ENCODE peak calls at places on chromosome 12, in eight cellular contexts. One of them, this sample, is unnamed.

GRCh38 chr12:131076791-131077747 is 123.4 kb downstream of the ADGRD1 start:
- DNase-seq in activated T-helper 2 cell treated with anti-CD3 and anti-CD28 coated beads, Interferon-gamma antibody, Interleukin-2, Interleukin-4, amounts not matched to agents 10 μg/mL and 5 μg/mL and 100 μg/mL, durations not matched to agents 14 hours and 24 hours and 36 hours: no peak
- DNase-seq in effector CD4-positive, alpha-beta T cell: no peak
- DNase-seq in GM12865: no peak
- DNase-seq in left cardiac atrium: no peak
- DNase-seq in NCI-H1417: no peak
- DNase-seq in stimulated activated CD8-positive, alpha-beta memory T cell treated with anti-CD3 and anti-CD28 coated beads, Interleukin-2, amount 100 ng/mL, for 48 hours: no peak
- DNase-seq in HFF-Myc: no peak
- DNase-seq in this sample: no peak

GRCh38 chr12:97142737-97143450 is 235.8 kb downstream of the NEDD1 start:
- DNase-seq in HFF-Myc: no peak
- DNase-seq in activated T-helper 2 cell treated with anti-CD3 and anti-CD28 coated beads, Interferon-gamma antibody, Interleukin-2, Interleukin-4, amounts not matched to agents 10 μg/mL and 5 μg/mL and 100 μg/mL, durations not matched to agents 14 hours and 24 hours and 36 hours: no peak
- DNase-seq in effector CD4-positive, alpha-beta T cell: no peak
- DNase-seq in left cardiac atrium: peak
- DNase-seq in stimulated activated CD8-positive, alpha-beta memory T cell treated with anti-CD3 and anti-CD28 coated beads, Interleukin-2, amount 100 ng/mL, for 48 hours: no peak
- DNase-seq in NCI-H1417: peak
- DNase-seq in GM12865: no peak
- DNase-seq in this sample: no peak

GRCh38 chr12:117158911-117159310 is 31.4 kb downstream of the FBXO21 start:
- DNase-seq in GM12865: no peak
- DNase-seq in stimulated activated CD8-positive, alpha-beta memory T cell treated with anti-CD3 and anti-CD28 coated beads, Interleukin-2, amount 100 ng/mL, for 48 hours: no peak
- DNase-seq in left cardiac atrium: no peak
- DNase-seq in NCI-H1417: no peak
- DNase-seq in HFF-Myc: no peak
- DNase-seq in activated T-helper 2 cell treated with anti-CD3 and anti-CD28 coated beads, Interferon-gamma antibody, Interleukin-2, Interleukin-4, amounts not matched to agents 10 μg/mL and 5 μg/mL and 100 μg/mL, durations not matched to agents 14 hours and 24 hours and 36 hours: no peak
- DNase-seq in effector CD4-positive, alpha-beta T cell: no peak
- DNase-seq in this sample: no peak

GRCh38 chr12:47949441-47950341 is 13.7 kb upstream of the TMEM106C start:
- DNase-seq in GM12865: peak
- DNase-seq in stimulated activated CD8-positive, alpha-beta memory T cell treated with anti-CD3 and anti-CD28 coated beads, Interleukin-2, amount 100 ng/mL, for 48 hours: peak
- DNase-seq in NCI-H1417: peak
- DNase-seq in left cardiac atrium: peak
- DNase-seq in activated T-helper 2 cell treated with anti-CD3 and anti-CD28 coated beads, Interferon-gamma antibody, Interleukin-2, Interleukin-4, amounts not matched to agents 10 μg/mL and 5 μg/mL and 100 μg/mL, durations not matched to agents 14 hours and 24 hours and 36 hours: peak
- DNase-seq in effector CD4-positive, alpha-beta T cell: peak
- DNase-seq in HFF-Myc: peak
- DNase-seq in this sample: peak

GRCh38 chr12:67484788-67485480 is 163.6 kb upstream of the DYRK2 start:
- DNase-seq in GM12865: peak
- DNase-seq in left cardiac atrium: no peak
- DNase-seq in activated T-helper 2 cell treated with anti-CD3 and anti-CD28 coated beads, Interferon-gamma antibody, Interleukin-2, Interleukin-4, amounts not matched to agents 10 μg/mL and 5 μg/mL and 100 μg/mL, durations not matched to agents 14 hours and 24 hours and 36 hours: no peak
- DNase-seq in HFF-Myc: no peak
- DNase-seq in NCI-H1417: peak
- DNase-seq in effector CD4-positive, alpha-beta T cell: no peak
- DNase-seq in stimulated activated CD8-positive, alpha-beta memory T cell treated with anti-CD3 and anti-CD28 coated beads, Interleukin-2, amount 100 ng/mL, for 48 hours: no peak
- DNase-seq in this sample: no peak

GRCh38 chr12:113418213-113418879 is 3.8 kb upstream of the SDSL start:
- DNase-seq in GM12865: no peak
- DNase-seq in HFF-Myc: no peak
- DNase-seq in NCI-H1417: no peak
- DNase-seq in left cardiac atrium: peak
- DNase-seq in effector CD4-positive, alpha-beta T cell: no peak
- DNase-seq in stimulated activated CD8-positive, alpha-beta memory T cell treated with anti-CD3 and anti-CD28 coated beads, Interleukin-2, amount 100 ng/mL, for 48 hours: no peak
- DNase-seq in activated T-helper 2 cell treated with anti-CD3 and anti-CD28 coated beads, Interferon-gamma antibody, Interleukin-2, Interleukin-4, amounts not matched to agents 10 μg/mL and 5 μg/mL and 100 μg/mL, durations not matched to agents 14 hours and 24 hours and 36 hours: no peak
- DNase-seq in this sample: peak

GRCh38 chr12:53695148-53696138 is 19.6 kb upstream of the ATP5MC2 start:
- DNase-seq in NCI-H1417: peak
- DNase-seq in activated T-helper 2 cell treated with anti-CD3 and anti-CD28 coated beads, Interferon-gamma antibody, Interleukin-2, Interleukin-4, amounts not matched to agents 10 μg/mL and 5 μg/mL and 100 μg/mL, durations not matched to agents 14 hours and 24 hours and 36 hours: no peak
- DNase-seq in effector CD4-positive, alpha-beta T cell: peak
- DNase-seq in HFF-Myc: no peak
- DNase-seq in stimulated activated CD8-positive, alpha-beta memory T cell treated with anti-CD3 and anti-CD28 coated beads, Interleukin-2, amount 100 ng/mL, for 48 hours: peak
- DNase-seq in left cardiac atrium: peak
- DNase-seq in GM12865: no peak
- DNase-seq in this sample: peak

GRCh38 chr12:20154060-20154459 is 214.3 kb upstream of the PDE3A start:
- DNase-seq in effector CD4-positive, alpha-beta T cell: no peak
- DNase-seq in stimulated activated CD8-positive, alpha-beta memory T cell treated with anti-CD3 and anti-CD28 coated beads, Interleukin-2, amount 100 ng/mL, for 48 hours: no peak
- DNase-seq in left cardiac atrium: no peak
- DNase-seq in HFF-Myc: no peak
- DNase-seq in activated T-helper 2 cell treated with anti-CD3 and anti-CD28 coated beads, Interferon-gamma antibody, Interleukin-2, Interleukin-4, amounts not matched to agents 10 μg/mL and 5 μg/mL and 100 μg/mL, durations not matched to agents 14 hours and 24 hours and 36 hours: no peak
- DNase-seq in NCI-H1417: no peak
- DNase-seq in GM12865: peak
- DNase-seq in this sample: peak

GRCh38 chr12:102371177-102371576 is 109.2 kb downstream of the IGF1 start:
- DNase-seq in HFF-Myc: no peak
- DNase-seq in stimulated activated CD8-positive, alpha-beta memory T cell treated with anti-CD3 and anti-CD28 coated beads, Interleukin-2, amount 100 ng/mL, for 48 hours: no peak
- DNase-seq in activated T-helper 2 cell treated with anti-CD3 and anti-CD28 coated beads, Interferon-gamma antibody, Interleukin-2, Interleukin-4, amounts not matched to agents 10 μg/mL and 5 μg/mL and 100 μg/mL, durations not matched to agents 14 hours and 24 hours and 36 hours: no peak
- DNase-seq in NCI-H1417: no peak
- DNase-seq in left cardiac atrium: no peak
- DNase-seq in GM12865: no peak
- DNase-seq in effector CD4-positive, alpha-beta T cell: no peak
- DNase-seq in this sample: no peak

GRCh38 chr12:50188280-50188781 is 21.2 kb upstream of the CERS5 start:
- DNase-seq in HFF-Myc: no peak
- DNase-seq in left cardiac atrium: no peak
- DNase-seq in activated T-helper 2 cell treated with anti-CD3 and anti-CD28 coated beads, Interferon-gamma antibody, Interleukin-2, Interleukin-4, amounts not matched to agents 10 μg/mL and 5 μg/mL and 100 μg/mL, durations not matched to agents 14 hours and 24 hours and 36 hours: no peak
- DNase-seq in GM12865: no peak
- DNase-seq in stimulated activated CD8-positive, alpha-beta memory T cell treated with anti-CD3 and anti-CD28 coated beads, Interleukin-2, amount 100 ng/mL, for 48 hours: no peak
- DNase-seq in NCI-H1417: no peak
- DNase-seq in effector CD4-positive, alpha-beta T cell: no peak
- DNase-seq in this sample: no peak

GRCh38 chr12:110590059-110590458 is 6.9 kb upstream of the PPTC7 start:
- DNase-seq in activated T-helper 2 cell treated with anti-CD3 and anti-CD28 coated beads, Interferon-gamma antibody, Interleukin-2, Interleukin-4, amounts not matched to agents 10 μg/mL and 5 μg/mL and 100 μg/mL, durations not matched to agents 14 hours and 24 hours and 36 hours: no peak
- DNase-seq in stimulated activated CD8-positive, alpha-beta memory T cell treated with anti-CD3 and anti-CD28 coated beads, Interleukin-2, amount 100 ng/mL, for 48 hours: no peak
- DNase-seq in left cardiac atrium: no peak
- DNase-seq in HFF-Myc: no peak
- DNase-seq in GM12865: no peak
- DNase-seq in NCI-H1417: no peak
- DNase-seq in effector CD4-positive, alpha-beta T cell: no peak
- DNase-seq in this sample: no peak

GRCh38 chr12:132323171-132324010 is 6.0 kb downstream of the GALNT9 start:
- DNase-seq in HFF-Myc: no peak
- DNase-seq in NCI-H1417: no peak
- DNase-seq in GM12865: no peak
- DNase-seq in stimulated activated CD8-positive, alpha-beta memory T cell treated with anti-CD3 and anti-CD28 coated beads, Interleukin-2, amount 100 ng/mL, for 48 hours: no peak
- DNase-seq in activated T-helper 2 cell treated with anti-CD3 and anti-CD28 coated beads, Interferon-gamma antibody, Interleukin-2, Interleukin-4, amounts not matched to agents 10 μg/mL and 5 μg/mL and 100 μg/mL, durations not matched to agents 14 hours and 24 hours and 36 hours: no peak
- DNase-seq in left cardiac atrium: no peak
- DNase-seq in effector CD4-positive, alpha-beta T cell: no peak
- DNase-seq in this sample: no peak

GRCh38 chr12:1630081-1630826 is 1.2 kb downstream of the WNT5B start:
- DNase-seq in effector CD4-positive, alpha-beta T cell: peak
- DNase-seq in left cardiac atrium: peak
- DNase-seq in HFF-Myc: no peak
- DNase-seq in GM12865: no peak
- DNase-seq in NCI-H1417: peak
- DNase-seq in activated T-helper 2 cell treated with anti-CD3 and anti-CD28 coated beads, Interferon-gamma antibody, Interleukin-2, Interleukin-4, amounts not matched to agents 10 μg/mL and 5 μg/mL and 100 μg/mL, durations not matched to agents 14 hours and 24 hours and 36 hours: no peak
- DNase-seq in stimulated activated CD8-positive, alpha-beta memory T cell treated with anti-CD3 and anti-CD28 coated beads, Interleukin-2, amount 100 ng/mL, for 48 hours: no peak
- DNase-seq in this sample: peak

GRCh38 chr12:108602961-108603704 is 5.2 kb upstream of the TMEM119 start:
- DNase-seq in HFF-Myc: no peak
- DNase-seq in GM12865: no peak
- DNase-seq in activated T-helper 2 cell treated with anti-CD3 and anti-CD28 coated beads, Interferon-gamma antibody, Interleukin-2, Interleukin-4, amounts not matched to agents 10 μg/mL and 5 μg/mL and 100 μg/mL, durations not matched to agents 14 hours and 24 hours and 36 hours: no peak
- DNase-seq in left cardiac atrium: no peak
- DNase-seq in effector CD4-positive, alpha-beta T cell: no peak
- DNase-seq in stimulated activated CD8-positive, alpha-beta memory T cell treated with anti-CD3 and anti-CD28 coated beads, Interleukin-2, amount 100 ng/mL, for 48 hours: no peak
- DNase-seq in NCI-H1417: no peak
- DNase-seq in this sample: no peak

GRCh38 chr12:79300199-79300568 is 390.6 kb downstream of the PAWR start:
- DNase-seq in left cardiac atrium: no peak
- DNase-seq in activated T-helper 2 cell treated with anti-CD3 and anti-CD28 coated beads, Interferon-gamma antibody, Interleukin-2, Interleukin-4, amounts not matched to agents 10 μg/mL and 5 μg/mL and 100 μg/mL, durations not matched to agents 14 hours and 24 hours and 36 hours: no peak
- DNase-seq in stimulated activated CD8-positive, alpha-beta memory T cell treated with anti-CD3 and anti-CD28 coated beads, Interleukin-2, amount 100 ng/mL, for 48 hours: no peak
- DNase-seq in NCI-H1417: peak
- DNase-seq in effector CD4-positive, alpha-beta T cell: no peak
- DNase-seq in HFF-Myc: no peak
- DNase-seq in GM12865: no peak
- DNase-seq in this sample: peak

GRCh38 chr12:54475542-54475941 is 2.1 kb upstream of the GTSF1 start:
- DNase-seq in activated T-helper 2 cell treated with anti-CD3 and anti-CD28 coated beads, Interferon-gamma antibody, Interleukin-2, Interleukin-4, amounts not matched to agents 10 μg/mL and 5 μg/mL and 100 μg/mL, durations not matched to agents 14 hours and 24 hours and 36 hours: no peak
- DNase-seq in effector CD4-positive, alpha-beta T cell: no peak
- DNase-seq in NCI-H1417: no peak
- DNase-seq in HFF-Myc: no peak
- DNase-seq in GM12865: no peak
- DNase-seq in stimulated activated CD8-positive, alpha-beta memory T cell treated with anti-CD3 and anti-CD28 coated beads, Interleukin-2, amount 100 ng/mL, for 48 hours: no peak
- DNase-seq in left cardiac atrium: no peak
- DNase-seq in this sample: peak

GRCh38 chr12:30914986-30915591 is 11.5 kb upstream of the TSPAN11 start:
- DNase-seq in activated T-helper 2 cell treated with anti-CD3 and anti-CD28 coated beads, Interferon-gamma antibody, Interleukin-2, Interleukin-4, amounts not matched to agents 10 μg/mL and 5 μg/mL and 100 μg/mL, durations not matched to agents 14 hours and 24 hours and 36 hours: no peak
- DNase-seq in left cardiac atrium: no peak
- DNase-seq in HFF-Myc: no peak
- DNase-seq in GM12865: no peak
- DNase-seq in stimulated activated CD8-positive, alpha-beta memory T cell treated with anti-CD3 and anti-CD28 coated beads, Interleukin-2, amount 100 ng/mL, for 48 hours: no peak
- DNase-seq in effector CD4-positive, alpha-beta T cell: no peak
- DNase-seq in NCI-H1417: no peak
- DNase-seq in this sample: no peak

GRCh38 chr12:79848321-79848720 is 86.6 kb downstream of the PPP1R12A start:
- DNase-seq in NCI-H1417: peak
- DNase-seq in HFF-Myc: peak
- DNase-seq in stimulated activated CD8-positive, alpha-beta memory T cell treated with anti-CD3 and anti-CD28 coated beads, Interleukin-2, amount 100 ng/mL, for 48 hours: no peak
- DNase-seq in GM12865: no peak
- DNase-seq in activated T-helper 2 cell treated with anti-CD3 and anti-CD28 coated beads, Interferon-gamma antibody, Interleukin-2, Interleukin-4, amounts not matched to agents 10 μg/mL and 5 μg/mL and 100 μg/mL, durations not matched to agents 14 hours and 24 hours and 36 hours: no peak
- DNase-seq in left cardiac atrium: no peak
- DNase-seq in effector CD4-positive, alpha-beta T cell: no peak
- DNase-seq in this sample: no peak

GRCh38 chr12:19402743-19403400 is 36.4 kb upstream of the AEBP2 start:
- DNase-seq in left cardiac atrium: no peak
- DNase-seq in NCI-H1417: no peak
- DNase-seq in activated T-helper 2 cell treated with anti-CD3 and anti-CD28 coated beads, Interferon-gamma antibody, Interleukin-2, Interleukin-4, amounts not matched to agents 10 μg/mL and 5 μg/mL and 100 μg/mL, durations not matched to agents 14 hours and 24 hours and 36 hours: no peak
- DNase-seq in effector CD4-positive, alpha-beta T cell: no peak
- DNase-seq in stimulated activated CD8-positive, alpha-beta memory T cell treated with anti-CD3 and anti-CD28 coated beads, Interleukin-2, amount 100 ng/mL, for 48 hours: no peak
- DNase-seq in HFF-Myc: no peak
- DNase-seq in GM12865: no peak
- DNase-seq in this sample: peak

GRCh38 chr12:76010732-76011458 is 20.7 kb downstream of the PHLDA1 start:
- DNase-seq in NCI-H1417: peak
- DNase-seq in left cardiac atrium: no peak
- DNase-seq in effector CD4-positive, alpha-beta T cell: no peak
- DNase-seq in HFF-Myc: no peak
- DNase-seq in activated T-helper 2 cell treated with anti-CD3 and anti-CD28 coated beads, Interferon-gamma antibody, Interleukin-2, Interleukin-4, amounts not matched to agents 10 μg/mL and 5 μg/mL and 100 μg/mL, durations not matched to agents 14 hours and 24 hours and 36 hours: no peak
- DNase-seq in GM12865: no peak
- DNase-seq in stimulated activated CD8-positive, alpha-beta memory T cell treated with anti-CD3 and anti-CD28 coated beads, Interleukin-2, amount 100 ng/mL, for 48 hours: no peak
- DNase-seq in this sample: no peak

GRCh38 chr12:123115409-123116111 is 35.3 kb downstream of the PITPNM2 start:
- DNase-seq in activated T-helper 2 cell treated with anti-CD3 and anti-CD28 coated beads, Interferon-gamma antibody, Interleukin-2, Interleukin-4, amounts not matched to agents 10 μg/mL and 5 μg/mL and 100 μg/mL, durations not matched to agents 14 hours and 24 hours and 36 hours: no peak
- DNase-seq in NCI-H1417: no peak
- DNase-seq in left cardiac atrium: peak
- DNase-seq in stimulated activated CD8-positive, alpha-beta memory T cell treated with anti-CD3 and anti-CD28 coated beads, Interleukin-2, amount 100 ng/mL, for 48 hours: no peak
- DNase-seq in HFF-Myc: peak
- DNase-seq in effector CD4-positive, alpha-beta T cell: no peak
- DNase-seq in GM12865: peak
- DNase-seq in this sample: peak

GRCh38 chr12:30286345-30286926 is 409.2 kb downstream of the IPO8 start:
- DNase-seq in activated T-helper 2 cell treated with anti-CD3 and anti-CD28 coated beads, Interferon-gamma antibody, Interleukin-2, Interleukin-4, amounts not matched to agents 10 μg/mL and 5 μg/mL and 100 μg/mL, durations not matched to agents 14 hours and 24 hours and 36 hours: no peak
- DNase-seq in HFF-Myc: peak
- DNase-seq in left cardiac atrium: no peak
- DNase-seq in GM12865: peak
- DNase-seq in stimulated activated CD8-positive, alpha-beta memory T cell treated with anti-CD3 and anti-CD28 coated beads, Interleukin-2, amount 100 ng/mL, for 48 hours: no peak
- DNase-seq in NCI-H1417: peak
- DNase-seq in effector CD4-positive, alpha-beta T cell: no peak
- DNase-seq in this sample: peak

GRCh38 chr12:43267782-43268181 is 284.2 kb downstream of the ADAMTS20 start:
- DNase-seq in left cardiac atrium: no peak
- DNase-seq in NCI-H1417: no peak
- DNase-seq in stimulated activated CD8-positive, alpha-beta memory T cell treated with anti-CD3 and anti-CD28 coated beads, Interleukin-2, amount 100 ng/mL, for 48 hours: no peak
- DNase-seq in HFF-Myc: no peak
- DNase-seq in activated T-helper 2 cell treated with anti-CD3 and anti-CD28 coated beads, Interferon-gamma antibody, Interleukin-2, Interleukin-4, amounts not matched to agents 10 μg/mL and 5 μg/mL and 100 μg/mL, durations not matched to agents 14 hours and 24 hours and 36 hours: no peak
- DNase-seq in GM12865: no peak
- DNase-seq in effector CD4-positive, alpha-beta T cell: no peak
- DNase-seq in this sample: no peak

GRCh38 chr12:49762468-49762847 is 21.1 kb downstream of the TMBIM6 start:
- DNase-seq in stimulated activated CD8-positive, alpha-beta memory T cell treated with anti-CD3 and anti-CD28 coated beads, Interleukin-2, amount 100 ng/mL, for 48 hours: no peak
- DNase-seq in left cardiac atrium: no peak
- DNase-seq in NCI-H1417: no peak
- DNase-seq in effector CD4-positive, alpha-beta T cell: no peak
- DNase-seq in HFF-Myc: no peak
- DNase-seq in activated T-helper 2 cell treated with anti-CD3 and anti-CD28 coated beads, Interferon-gamma antibody, Interleukin-2, Interleukin-4, amounts not matched to agents 10 μg/mL and 5 μg/mL and 100 μg/mL, durations not matched to agents 14 hours and 24 hours and 36 hours: no peak
- DNase-seq in GM12865: peak
- DNase-seq in this sample: no peak

GRCh38 chr12:43292699-43293098 is 259.3 kb downstream of the ADAMTS20 start:
- DNase-seq in effector CD4-positive, alpha-beta T cell: no peak
- DNase-seq in NCI-H1417: no peak
- DNase-seq in left cardiac atrium: no peak
- DNase-seq in activated T-helper 2 cell treated with anti-CD3 and anti-CD28 coated beads, Interferon-gamma antibody, Interleukin-2, Interleukin-4, amounts not matched to agents 10 μg/mL and 5 μg/mL and 100 μg/mL, durations not matched to agents 14 hours and 24 hours and 36 hours: no peak
- DNase-seq in stimulated activated CD8-positive, alpha-beta memory T cell treated with anti-CD3 and anti-CD28 coated beads, Interleukin-2, amount 100 ng/mL, for 48 hours: no peak
- DNase-seq in HFF-Myc: no peak
- DNase-seq in GM12865: no peak
- DNase-seq in this sample: peak

GRCh38 chr12:127339065-127339464 is 927.9 kb upstream of the TMEM132C start:
- DNase-seq in HFF-Myc: no peak
- DNase-seq in NCI-H1417: no peak
- DNase-seq in stimulated activated CD8-positive, alpha-beta memory T cell treated with anti-CD3 and anti-CD28 coated beads, Interleukin-2, amount 100 ng/mL, for 48 hours: no peak
- DNase-seq in effector CD4-positive, alpha-beta T cell: no peak
- DNase-seq in GM12865: no peak
- DNase-seq in left cardiac atrium: no peak
- DNase-seq in activated T-helper 2 cell treated with anti-CD3 and anti-CD28 coated beads, Interferon-gamma antibody, Interleukin-2, Interleukin-4, amounts not matched to agents 10 μg/mL and 5 μg/mL and 100 μg/mL, durations not matched to agents 14 hours and 24 hours and 36 hours: no peak
- DNase-seq in this sample: no peak

GRCh38 chr12:48027183-48028002 is 23.1 kb upstream of the COL2A1 start:
- DNase-seq in GM12865: no peak
- DNase-seq in stimulated activated CD8-positive, alpha-beta memory T cell treated with anti-CD3 and anti-CD28 coated beads, Interleukin-2, amount 100 ng/mL, for 48 hours: no peak
- DNase-seq in activated T-helper 2 cell treated with anti-CD3 and anti-CD28 coated beads, Interferon-gamma antibody, Interleukin-2, Interleukin-4, amounts not matched to agents 10 μg/mL and 5 μg/mL and 100 μg/mL, durations not matched to agents 14 hours and 24 hours and 36 hours: no peak
- DNase-seq in NCI-H1417: no peak
- DNase-seq in effector CD4-positive, alpha-beta T cell: no peak
- DNase-seq in left cardiac atrium: no peak
- DNase-seq in HFF-Myc: no peak
- DNase-seq in this sample: no peak

GRCh38 chr12:39902823-39903222 is 203.1 kb downstream of the SLC2A13 start:
- DNase-seq in NCI-H1417: peak
- DNase-seq in activated T-helper 2 cell treated with anti-CD3 and anti-CD28 coated beads, Interferon-gamma antibody, Interleukin-2, Interleukin-4, amounts not matched to agents 10 μg/mL and 5 μg/mL and 100 μg/mL, durations not matched to agents 14 hours and 24 hours and 36 hours: no peak
- DNase-seq in left cardiac atrium: no peak
- DNase-seq in HFF-Myc: no peak
- DNase-seq in effector CD4-positive, alpha-beta T cell: no peak
- DNase-seq in GM12865: no peak
- DNase-seq in stimulated activated CD8-positive, alpha-beta memory T cell treated with anti-CD3 and anti-CD28 coated beads, Interleukin-2, amount 100 ng/mL, for 48 hours: no peak
- DNase-seq in this sample: no peak

GRCh38 chr12:66831495-66831894 is 152.6 kb upstream of the GRIP1 start:
- DNase-seq in NCI-H1417: no peak
- DNase-seq in GM12865: no peak
- DNase-seq in HFF-Myc: no peak
- DNase-seq in stimulated activated CD8-positive, alpha-beta memory T cell treated with anti-CD3 and anti-CD28 coated beads, Interleukin-2, amount 100 ng/mL, for 48 hours: no peak
- DNase-seq in activated T-helper 2 cell treated with anti-CD3 and anti-CD28 coated beads, Interferon-gamma antibody, Interleukin-2, Interleukin-4, amounts not matched to agents 10 μg/mL and 5 μg/mL and 100 μg/mL, durations not matched to agents 14 hours and 24 hours and 36 hours: no peak
- DNase-seq in effector CD4-positive, alpha-beta T cell: no peak
- DNase-seq in left cardiac atrium: no peak
- DNase-seq in this sample: no peak

GRCh38 chr12:3493225-3494049 is 2.4 kb downstream of the PRMT8 start:
- DNase-seq in HFF-Myc: no peak
- DNase-seq in effector CD4-positive, alpha-beta T cell: no peak
- DNase-seq in GM12865: no peak
- DNase-seq in left cardiac atrium: peak
- DNase-seq in activated T-helper 2 cell treated with anti-CD3 and anti-CD28 coated beads, Interferon-gamma antibody, Interleukin-2, Interleukin-4, amounts not matched to agents 10 μg/mL and 5 μg/mL and 100 μg/mL, durations not matched to agents 14 hours and 24 hours and 36 hours: no peak
- DNase-seq in stimulated activated CD8-positive, alpha-beta memory T cell treated with anti-CD3 and anti-CD28 coated beads, Interleukin-2, amount 100 ng/mL, for 48 hours: no peak
- DNase-seq in NCI-H1417: peak
- DNase-seq in this sample: no peak

GRCh38 chr12:122336015-122336946 is 70.0 kb upstream of the VPS33A start:
- DNase-seq in activated T-helper 2 cell treated with anti-CD3 and anti-CD28 coated beads, Interferon-gamma antibody, Interleukin-2, Interleukin-4, amounts not matched to agents 10 μg/mL and 5 μg/mL and 100 μg/mL, durations not matched to agents 14 hours and 24 hours and 36 hours: no peak
- DNase-seq in GM12865: peak
- DNase-seq in effector CD4-positive, alpha-beta T cell: peak
- DNase-seq in left cardiac atrium: no peak
- DNase-seq in NCI-H1417: peak
- DNase-seq in stimulated activated CD8-positive, alpha-beta memory T cell treated with anti-CD3 and anti-CD28 coated beads, Interleukin-2, amount 100 ng/mL, for 48 hours: peak
- DNase-seq in HFF-Myc: no peak
- DNase-seq in this sample: peak

GRCh38 chr12:62720661-62721330 is 214.2 kb downstream of the PPM1H start:
- DNase-seq in HFF-Myc: peak
- DNase-seq in left cardiac atrium: peak
- DNase-seq in stimulated activated CD8-positive, alpha-beta memory T cell treated with anti-CD3 and anti-CD28 coated beads, Interleukin-2, amount 100 ng/mL, for 48 hours: no peak
- DNase-seq in effector CD4-positive, alpha-beta T cell: no peak
- DNase-seq in activated T-helper 2 cell treated with anti-CD3 and anti-CD28 coated beads, Interferon-gamma antibody, Interleukin-2, Interleukin-4, amounts not matched to agents 10 μg/mL and 5 μg/mL and 100 μg/mL, durations not matched to agents 14 hours and 24 hours and 36 hours: no peak
- DNase-seq in NCI-H1417: peak
- DNase-seq in GM12865: no peak
- DNase-seq in this sample: peak

GRCh38 chr12:124480469-124481256 is 86.7 kb downstream of the NCOR2 start:
- DNase-seq in GM12865: peak
- DNase-seq in NCI-H1417: peak
- DNase-seq in HFF-Myc: no peak
- DNase-seq in effector CD4-positive, alpha-beta T cell: no peak
- DNase-seq in activated T-helper 2 cell treated with anti-CD3 and anti-CD28 coated beads, Interferon-gamma antibody, Interleukin-2, Interleukin-4, amounts not matched to agents 10 μg/mL and 5 μg/mL and 100 μg/mL, durations not matched to agents 14 hours and 24 hours and 36 hours: peak
- DNase-seq in stimulated activated CD8-positive, alpha-beta memory T cell treated with anti-CD3 and anti-CD28 coated beads, Interleukin-2, amount 100 ng/mL, for 48 hours: peak
- DNase-seq in left cardiac atrium: peak
- DNase-seq in this sample: peak

GRCh38 chr12:28869197-28869596 is 279.9 kb upstream of the FAR2 start:
- DNase-seq in left cardiac atrium: no peak
- DNase-seq in effector CD4-positive, alpha-beta T cell: no peak
- DNase-seq in activated T-helper 2 cell treated with anti-CD3 and anti-CD28 coated beads, Interferon-gamma antibody, Interleukin-2, Interleukin-4, amounts not matched to agents 10 μg/mL and 5 μg/mL and 100 μg/mL, durations not matched to agents 14 hours and 24 hours and 36 hours: no peak
- DNase-seq in HFF-Myc: no peak
- DNase-seq in NCI-H1417: no peak
- DNase-seq in GM12865: no peak
- DNase-seq in stimulated activated CD8-positive, alpha-beta memory T cell treated with anti-CD3 and anti-CD28 coated beads, Interleukin-2, amount 100 ng/mL, for 48 hours: no peak
- DNase-seq in this sample: peak